ENCODE peak calls at places on chromosomes 11 and 22, in six cellular contexts. X is NCI-H69; E is mucosa of descending colon; T is neural crest cell; D is 8988T; K is stimulated activated CD8-positive, alpha-beta memory T cell treated with anti-CD3 and anti-CD28 coated beads, Interleukin-15, amount 100 ng/mL, for 4 hours. N is an unnamed sample.

GRCh38 chr11:86489442-86489841 is 114.8 kb downstream of the CCDC81 start:
- DNase-seq in E (no peak), X (peak; percentile 24), T (no peak), D (no peak), K (no peak), N (no peak)

GRCh38 chr11:1890856-1891830 is 552 bp downstream of the PRR33 start:
- DNase-seq in E (no peak), X (no peak), K (no peak), T (no peak), D (peak; percentile 36), N (no peak)

GRCh38 chr22:44712156-44712555 is 10.2 kb downstream of the PRR5 start:
- DNase-seq in X (no peak), T (no peak), K (no peak), D (no peak), E (no peak), N (no peak)

GRCh38 chr11:73310661-73311393 is 2.8 kb downstream of the ARHGEF17 start:
- DNase-seq in E (no peak), T (no peak), K (no peak), D (no peak), X (no peak), N (no peak)

GRCh38 chr11:129324533-129325175 is 51.0 kb upstream of the BARX2 start:
- DNase-seq in E (peak; percentile 66), X (peak; percentile 87), T (no peak), D (no peak), K (no peak), N (no peak)

GRCh38 chr11:47183031-47183856 is 3.0 kb downstream of the PACSIN3 start:
- DNase-seq in D (no peak), E (no peak), T (no peak), X (no peak), K (no peak), N (no peak)

GRCh38 chr11:2728663-2729332 is 29.0 kb upstream of the KCNQ1OT1 start:
- DNase-seq in K (no peak), X (no peak), D (no peak), E (no peak), T (peak; percentile 40), N (no peak)

GRCh38 chr11:2880646-2881045 is 4.9 kb downstream of the CDKN1C start:
- DNase-seq in K (no peak), E (no peak), T (no peak), D (no peak), X (no peak), N (no peak)

GRCh38 chr11:103935219-103935618 is 101.2 kb upstream of the DDI1 start:
- DNase-seq in X (no peak), T (no peak), D (no peak), E (no peak), K (no peak), N (no peak)